ENCODE peak calls at places on chromosomes 4 and X, in nine cellular contexts. One of them, this sample, is unnamed. For H3K9me2, the result is how much of the 10 kb centered on the place peaks cover.

GRCh38 chrX:118254611-118255010 is 91.3 kb upstream of the WDR44 start:
- DNase-seq in hepatocyte: peak
- DNase-seq in SK-N-SH: peak
- DNase-seq in PC-3: peak
- DNase-seq in GM23248: peak
- DNase-seq in HCT116: peak
- DNase-seq in GM23338: peak
- DNase-seq in MM.1S: peak
- DNase-seq in PC-9: peak
- DNase-seq in this sample: peak

GRCh38 chr4:56764775-56765174 is 56.7 kb downstream of the SPINK2 start:
- DNase-seq in HCT116: no peak
- DNase-seq in PC-3: peak
- DNase-seq in MM.1S: no peak
- DNase-seq in GM23248: peak
- DNase-seq in hepatocyte: no peak
- DNase-seq in PC-9: no peak
- DNase-seq in GM23338: no peak
- DNase-seq in SK-N-SH: peak
- DNase-seq in this sample: no peak

GRCh38 chr4:169117591-169118081 is 107.6 kb upstream of the CBR4 start:
- DNase-seq in MM.1S: no peak
- DNase-seq in PC-9: no peak
- DNase-seq in GM23248: peak
- DNase-seq in HCT116: no peak
- DNase-seq in GM23338: no peak
- DNase-seq in SK-N-SH: no peak
- DNase-seq in PC-3: no peak
- DNase-seq in hepatocyte: no peak
- DNase-seq in this sample: no peak

GRCh38 chr4:141469392-141469791 is 167.0 kb upstream of the IL15 start:
- DNase-seq in PC-9: no peak
- DNase-seq in HCT116: no peak
- DNase-seq in PC-3: no peak
- DNase-seq in SK-N-SH: no peak
- DNase-seq in GM23338: no peak
- DNase-seq in GM23248: peak
- DNase-seq in hepatocyte: no peak
- DNase-seq in MM.1S: no peak
- DNase-seq in this sample: no peak

GRCh38 chrX:100895365-100896075 is 21.4 kb upstream of the NOX1 start:
- DNase-seq in PC-9: peak
- DNase-seq in GM23248: peak
- DNase-seq in HCT116: peak
- DNase-seq in SK-N-SH: peak
- DNase-seq in hepatocyte: peak
- DNase-seq in MM.1S: peak
- DNase-seq in GM23338: peak
- DNase-seq in PC-3: peak
- DNase-seq in this sample: peak

GRCh38 chr4:31094474-31094873 is 374.3 kb downstream of the PCDH7 start:
- DNase-seq in GM23338: no peak
- DNase-seq in PC-3: no peak
- DNase-seq in HCT116: no peak
- DNase-seq in PC-9: no peak
- DNase-seq in MM.1S: no peak
- DNase-seq in SK-N-SH: peak
- DNase-seq in GM23248: no peak
- DNase-seq in hepatocyte: no peak
- DNase-seq in this sample: no peak

GRCh38 chr4:11293866-11294265 is 134.8 kb downstream of the HS3ST1 start:
- DNase-seq in hepatocyte: peak
- DNase-seq in GM23338: no peak
- DNase-seq in GM23248: no peak
- DNase-seq in HCT116: no peak
- DNase-seq in MM.1S: no peak
- DNase-seq in PC-3: peak
- DNase-seq in PC-9: no peak
- DNase-seq in SK-N-SH: no peak
- DNase-seq in this sample: no peak

GRCh38 chr4:8468746-8469535 is 28.4 kb downstream of the TRMT44 start:
- DNase-seq in HCT116: peak
- DNase-seq in MM.1S: peak
- DNase-seq in hepatocyte: peak
- DNase-seq in GM23248: peak
- DNase-seq in PC-9: peak
- DNase-seq in GM23338: peak
- DNase-seq in SK-N-SH: peak
- DNase-seq in PC-3: peak
- DNase-seq in this sample: peak

GRCh38 chr4:77310931-77311330 is 153.9 kb downstream of the CCNG2 start:
- DNase-seq in MM.1S: no peak
- DNase-seq in PC-9: no peak
- DNase-seq in PC-3: no peak
- DNase-seq in GM23338: peak
- DNase-seq in GM23248: peak
- DNase-seq in HCT116: no peak
- DNase-seq in hepatocyte: peak
- DNase-seq in SK-N-SH: no peak
- DNase-seq in this sample: no peak

GRCh38 chrX:21383546-21383945 is 9.3 kb downstream of the CNKSR2 start:
- DNase-seq in PC-3: no peak
- DNase-seq in hepatocyte: no peak
- DNase-seq in MM.1S: no peak
- DNase-seq in PC-9: no peak
- DNase-seq in GM23248: no peak
- DNase-seq in GM23338: no peak
- DNase-seq in HCT116: no peak
- DNase-seq in SK-N-SH: no peak
- DNase-seq in this sample: no peak

GRCh38 chr4:135269125-135269772 is 1067.7 kb upstream of the PABPC4L start:
- DNase-seq in GM23248: no peak
- DNase-seq in hepatocyte: no peak
- DNase-seq in HCT116: no peak
- DNase-seq in PC-3: no peak
- DNase-seq in SK-N-SH: no peak
- DNase-seq in MM.1S: no peak
- DNase-seq in PC-9: no peak
- DNase-seq in GM23338: no peak
- DNase-seq in this sample: no peak

GRCh38 chrX:57906790-57907189 is 3.5 kb downstream of the ZXDA start:
- DNase-seq in PC-9: no peak
- DNase-seq in hepatocyte: no peak
- DNase-seq in MM.1S: no peak
- DNase-seq in GM23248: peak
- DNase-seq in GM23338: no peak
- DNase-seq in HCT116: no peak
- DNase-seq in PC-3: no peak
- DNase-seq in SK-N-SH: no peak
- DNase-seq in this sample: no peak

GRCh38 chrX:74251006-74251930 is 52.7 kb upstream of the ZCCHC13 start:
- DNase-seq in GM23338: no peak
- DNase-seq in HCT116: no peak
- DNase-seq in SK-N-SH: no peak
- DNase-seq in PC-9: peak
- DNase-seq in MM.1S: no peak
- DNase-seq in GM23248: peak
- DNase-seq in PC-3: peak
- DNase-seq in hepatocyte: peak
- DNase-seq in this sample: no peak

GRCh38 chr4:175447006-175447405 is 365.1 kb downstream of the GPM6A start:
- DNase-seq in PC-3: no peak
- DNase-seq in hepatocyte: no peak
- DNase-seq in GM23338: no peak
- DNase-seq in MM.1S: no peak
- DNase-seq in SK-N-SH: no peak
- DNase-seq in PC-9: no peak
- DNase-seq in HCT116: no peak
- DNase-seq in GM23248: no peak
- DNase-seq in this sample: no peak

GRCh38 chr4:70838972-70839536 is 636 bp downstream of the GRSF1 start:
- DNase-seq in GM23338: peak
- DNase-seq in hepatocyte: peak
- DNase-seq in MM.1S: peak
- DNase-seq in PC-9: no peak
- DNase-seq in HCT116: no peak
- DNase-seq in PC-3: peak
- DNase-seq in GM23248: peak
- DNase-seq in SK-N-SH: peak
- DNase-seq in this sample: peak

GRCh38 chr4:61500883-61501282 is 300.8 kb downstream of the ADGRL3 start:
- DNase-seq in MM.1S: no peak
- DNase-seq in hepatocyte: no peak
- DNase-seq in SK-N-SH: no peak
- DNase-seq in PC-3: peak
- DNase-seq in PC-9: no peak
- DNase-seq in HCT116: no peak
- DNase-seq in GM23248: no peak
- DNase-seq in GM23338: peak
- DNase-seq in this sample: no peak

GRCh38 chrX:49919617-49920016 is 2.8 kb upstream of the CLCN5 start:
- DNase-seq in HCT116: no peak
- DNase-seq in hepatocyte: peak
- DNase-seq in SK-N-SH: peak
- DNase-seq in PC-9: no peak
- DNase-seq in GM23248: peak
- DNase-seq in MM.1S: peak
- DNase-seq in GM23338: peak
- DNase-seq in PC-3: peak
- DNase-seq in this sample: peak

GRCh38 chr4:152460488-152460887 is 75.4 kb downstream of the FBXW7 start:
- DNase-seq in PC-3: peak
- DNase-seq in GM23248: peak
- DNase-seq in SK-N-SH: no peak
- DNase-seq in GM23338: no peak
- DNase-seq in MM.1S: peak
- DNase-seq in hepatocyte: peak
- DNase-seq in HCT116: no peak
- DNase-seq in PC-9: no peak
- DNase-seq in this sample: peak

GRCh38 chr4:75512336-75513211 is 1.6 kb downstream of the RCHY1 start:
- DNase-seq in PC-3: peak
- DNase-seq in hepatocyte: no peak
- DNase-seq in GM23338: no peak
- DNase-seq in GM23248: peak
- DNase-seq in HCT116: no peak
- DNase-seq in SK-N-SH: no peak
- DNase-seq in MM.1S: peak
- DNase-seq in PC-9: no peak
- DNase-seq in this sample: peak
- H3K27ac ChIP-seq in PC-3: no peak
- H3K27ac ChIP-seq in hepatocyte: peak
- H3K27ac ChIP-seq in GM23338: no peak
- H3K27ac ChIP-seq in GM23248: peak
- H3K27ac ChIP-seq in HCT116: no peak
- H3K27ac ChIP-seq in SK-N-SH: peak
- H3K27ac ChIP-seq in MM.1S: peak
- H3K27ac ChIP-seq in PC-9: no peak
- H3K27ac ChIP-seq in this sample: peak

GRCh38 chr4:88134536-88135361 is 23.7 kb downstream of the ABCG2 start:
- DNase-seq in SK-N-SH: no peak
- DNase-seq in MM.1S: no peak
- DNase-seq in PC-3: no peak
- DNase-seq in HCT116: no peak
- DNase-seq in GM23338: no peak
- DNase-seq in hepatocyte: peak
- DNase-seq in GM23248: no peak
- DNase-seq in PC-9: no peak
- DNase-seq in this sample: no peak

GRCh38 chr4:88135362-88135663 is 23.1 kb downstream of the ABCG2 start:
- DNase-seq in PC-9: no peak
- DNase-seq in PC-3: no peak
- DNase-seq in hepatocyte: no peak
- DNase-seq in GM23248: no peak
- DNase-seq in HCT116: no peak
- DNase-seq in SK-N-SH: no peak
- DNase-seq in MM.1S: no peak
- DNase-seq in GM23338: no peak
- DNase-seq in this sample: no peak

GRCh38 chr4:88137112-88137511 is 21.3 kb downstream of the ABCG2 start:
- DNase-seq in hepatocyte: no peak
- DNase-seq in SK-N-SH: no peak
- DNase-seq in GM23248: peak
- DNase-seq in PC-3: peak
- DNase-seq in HCT116: no peak
- DNase-seq in PC-9: no peak
- DNase-seq in MM.1S: no peak
- DNase-seq in GM23338: no peak
- DNase-seq in this sample: no peak

GRCh38 chr4:88136249-88136648 is 22.2 kb downstream of the ABCG2 start:
- DNase-seq in SK-N-SH: no peak
- DNase-seq in GM23248: no peak
- DNase-seq in PC-3: no peak
- DNase-seq in HCT116: no peak
- DNase-seq in PC-9: no peak
- DNase-seq in MM.1S: no peak
- DNase-seq in hepatocyte: no peak
- DNase-seq in GM23338: no peak
- DNase-seq in this sample: no peak

DNA sequence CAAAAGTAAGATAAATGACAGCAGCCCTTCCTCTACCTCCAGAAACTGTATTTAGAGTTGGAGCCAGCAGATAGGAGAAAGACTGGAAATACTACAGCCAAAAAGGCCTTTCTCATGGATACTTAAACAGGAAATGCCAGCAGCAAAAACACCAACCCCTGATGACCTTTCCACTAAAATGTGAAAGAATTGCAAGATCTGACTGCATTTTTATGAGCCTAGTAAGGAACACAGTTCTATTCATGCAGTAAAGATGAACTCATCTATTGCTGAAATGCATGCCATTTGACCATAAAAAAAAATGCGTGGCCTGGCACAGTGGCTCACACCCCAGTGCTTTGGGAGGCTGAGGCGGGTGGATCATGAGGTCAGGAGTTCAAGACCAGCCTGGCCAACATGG is 19.9 kb downstream of the ABCG2 start:
- DNase-seq in PC-3: peak
- DNase-seq in SK-N-SH: no peak
- DNase-seq in PC-9: peak
- DNase-seq in HCT116: no peak
- DNase-seq in GM23248: peak
- DNase-seq in MM.1S: no peak
- DNase-seq in GM23338: no peak
- DNase-seq in hepatocyte: peak
- DNase-seq in this sample: no peak
- H3K9me2 ChIP-seq in PC-3: under half
- H3K9me2 ChIP-seq in SK-N-SH: under half
- H3K9me2 ChIP-seq in PC-9: under half
- H3K9me2 ChIP-seq in HCT116: under half
- H3K9me2 ChIP-seq in GM23248: under half
- H3K9me2 ChIP-seq in MM.1S: under half
- H3K9me2 ChIP-seq in GM23338: under half
- H3K9me2 ChIP-seq in hepatocyte: under half
- H3K9me2 ChIP-seq in this sample: under half

GRCh38 chr4:115279300-115279699 is 165.9 kb upstream of the NDST4 start:
- DNase-seq in GM23248: no peak
- DNase-seq in GM23338: no peak
- DNase-seq in SK-N-SH: no peak
- DNase-seq in PC-3: peak
- DNase-seq in MM.1S: no peak
- DNase-seq in hepatocyte: no peak
- DNase-seq in PC-9: no peak
- DNase-seq in HCT116: no peak
- DNase-seq in this sample: peak
- H3K27ac ChIP-seq in GM23248: no peak
- H3K27ac ChIP-seq in GM23338: no peak
- H3K27ac ChIP-seq in SK-N-SH: no peak
- H3K27ac ChIP-seq in PC-3: no peak
- H3K27ac ChIP-seq in MM.1S: no peak
- H3K27ac ChIP-seq in hepatocyte: no peak
- H3K27ac ChIP-seq in PC-9: no peak
- H3K27ac ChIP-seq in HCT116: no peak
- H3K27ac ChIP-seq in this sample: peak

GRCh38 chrX:1041051-1041450 is 171.4 kb downstream of the CRLF2 start:
- DNase-seq in HCT116: no peak
- DNase-seq in PC-9: no peak
- DNase-seq in SK-N-SH: no peak
- DNase-seq in hepatocyte: peak
- DNase-seq in PC-3: no peak
- DNase-seq in GM23338: no peak
- DNase-seq in GM23248: no peak
- DNase-seq in MM.1S: no peak
- DNase-seq in this sample: no peak
- H3K9me2 ChIP-seq in HCT116: under half
- H3K9me2 ChIP-seq in PC-9: under half
- H3K9me2 ChIP-seq in SK-N-SH: under half
- H3K9me2 ChIP-seq in hepatocyte: under half
- H3K9me2 ChIP-seq in PC-3: under half
- H3K9me2 ChIP-seq in GM23338: under half
- H3K9me2 ChIP-seq in GM23248: under half
- H3K9me2 ChIP-seq in MM.1S: under half
- H3K9me2 ChIP-seq in this sample: under half